ENCODE peak calls at places on chromosomes 1 and 21, in five cellular contexts. B, D, O, Y and E are unnamed samples.

GRCh38 chr1:221726331-221726692 is 15.6 kb downstream of the DUSP10 start:
- DNase-seq in D (no peak), Y (no peak), O (no peak), B (no peak), E (no peak)

GRCh38 chr1:228668553-228669400 is 66.5 kb upstream of the RHOU start:
- DNase-seq in B (no peak), O (no peak), Y (peak), D (no peak), E (no peak)

GRCh38 chr1:205477759-205478247 is 22.0 kb upstream of the BLACAT1 start:
- DNase-seq in Y (peak), D (peak), B (peak), O (no peak), E (no peak)

GRCh38 chr21:45542242-45542666 is at the start of gene SLC19A1:
- DNase-seq in O (peak), D (peak), Y (no peak), B (peak), E (peak)

GRCh38 chr1:35570589-35571137 is 2.5 kb upstream of the TFAP2E start:
- DNase-seq in O (no peak), B (no peak), D (no peak), Y (no peak), E (no peak)

GRCh38 chr1:235867903-235868469 is 1.3 kb upstream of the LYST start:
- DNase-seq in Y (no peak), B (no peak), D (no peak), O (no peak), E (peak)

GRCh38 chr21:26715878-26716506 is 129.2 kb downstream of the ADAMTS1 start:
- DNase-seq in O (peak), B (peak), D (peak), Y (peak), E (no peak)

GRCh38 chr1:176450526-176450925 is 12.4 kb upstream of the PAPPA2 start:
- DNase-seq in Y (no peak), B (no peak), D (no peak), O (no peak), E (no peak)

GRCh38 chr1:169460193-169460833 is 25.4 kb downstream of the SLC19A2 start:
- DNase-seq in O (no peak), Y (no peak), B (no peak), D (no peak), E (peak)

GRCh38 chr1:71587961-71588360 is 507.1 kb upstream of the ZRANB2 start:
- DNase-seq in B (peak), Y (peak), O (no peak), D (no peak), E (no peak)